ENCODE peak calls at places on chromosomes 13 and 19, in nine cellular contexts. M is nucleus accumbens; N is ELR; P is cardiac septum; V is NCI-H1930; E is fibroblast of pulmonary artery; X is putamen; U is activated naive CD8-positive, alpha-beta T cell treated with anti-CD3 and anti-CD28 coated beads, Interleukin-2, amount 50 U/mL, for 24 hours; S is T follicular helper cell. R is an unnamed sample.
A peak's percentile ranks its signal among the peaks of the same experiment; 100 is the strongest.

GRCh38 chr19:32878988-32879387 is 9.4 kb upstream of the SLC7A9 start:
- DNase-seq in M (no peak), N (no peak), P (peak; percentile 68), V (no peak), E (no peak), X (no peak), U (no peak), S (no peak), R (no peak)

GRCh38 chr19:33794578-33795369 is 1.9 kb upstream of the KCTD15 start:
- DNase-seq in M (no peak), N (no peak), P (no peak), V (no peak), E (peak; percentile 26), X (no peak), U (no peak), S (no peak), R (no peak)

GRCh38 chr13:82878536-82878935 is 1003.7 kb downstream of the SLITRK1 start:
- DNase-seq in M (no peak), N (peak; percentile 68), P (no peak), V (peak; percentile 82), E (no peak), X (no peak), U (no peak), S (no peak), R (no peak)

GRCh38 chr19:43626838-43627237 is 7.4 kb upstream of the ZNF428 start:
- DNase-seq in M (no peak), N (no peak), P (no peak), V (no peak), E (no peak), X (no peak), U (no peak), S (no peak), R (no peak)

GRCh38 chr13:75312884-75313520 is 169.0 kb downstream of the TBC1D4 start:
- DNase-seq in M (no peak), N (no peak), P (no peak), V (no peak), E (no peak), X (no peak), U (peak; percentile 68), S (peak; percentile 9), R (no peak)

GRCh38 chr19:14363203-14364097 is 17.8 kb upstream of the ADGRE5 start:
- DNase-seq in M (no peak), N (peak; percentile 56), P (peak; percentile 90), V (no peak), E (peak; percentile 93), X (no peak), U (peak; percentile 79), S (no peak), R (no peak)

GRCh38 chr19:42040031-42040430 is 30.0 kb downstream of the GRIK5 start:
- DNase-seq in M (no peak), N (no peak), P (no peak), V (no peak), E (no peak), X (no peak), U (no peak), S (no peak), R (no peak)

GRCh38 chr19:10139952-10140351 is 20.3 kb upstream of the EIF3G start:
- DNase-seq in M (no peak), N (no peak), P (no peak), V (no peak), E (no peak), X (no peak), U (no peak), S (no peak), R (no peak)

GRCh38 chr13:99866781-99867180 is 104.8 kb downstream of the ZIC5 start:
- DNase-seq in M (no peak), N (no peak), P (no peak), V (no peak), E (no peak), X (no peak), U (no peak), S (no peak), R (no peak)

R was measured in stimulated activated naive CD4-positive, alpha-beta T cell.